ENCODE peak calls at places on chromosomes 1 and 21, in ten cellular contexts. E, Z, Q, F, X, Y, W, B, I and R are unnamed samples.

GRCh38 chr1:33244143-33244808 is 12.0 kb upstream of the ZNF362 start:
- DNase-seq in X (no peak), B (no peak), E (peak; percentile 44), Y (no peak), I (peak; percentile 82), W (peak; percentile 93), Z (peak; percentile 69), F (no peak), Q (no peak), R (peak; percentile 43)

GRCh38 chr21:41523175-41523574 is 15.2 kb upstream of the TMPRSS2 start:
- DNase-seq in X (no peak), I (no peak), Q (no peak), W (no peak), Y (no peak), B (no peak), Z (no peak), F (no peak), E (no peak), R (no peak)

GRCh38 chr1:69846267-69846666 is 278.5 kb downstream of the LRRC7 start:
- DNase-seq in B (no peak), X (no peak), Z (no peak), Y (no peak), W (peak; percentile 86), E (no peak), Q (no peak), I (no peak), F (no peak), R (no peak)

GRCh38 chr1:51679435-51679834 is 62.5 kb downstream of the OSBPL9 start:
- DNase-seq in F (peak; percentile 64), E (peak; percentile 68), Y (no peak), W (no peak), B (peak; percentile 57), Z (no peak), I (peak; percentile 60), X (no peak), Q (peak; percentile 73), R (no peak)

GRCh38 chr1:203593143-203593542 is 33.5 kb upstream of the ATP2B4 start:
- DNase-seq in W (no peak), I (no peak), Q (no peak), Y (no peak), F (no peak), Z (no peak), X (no peak), B (no peak), E (no peak), R (no peak)

GRCh38 chr1:56645663-56646330 is 683 bp downstream of the PRKAA2 start:
- DNase-seq in I (peak; percentile 44), E (no peak), F (no peak), Y (peak; percentile 15), W (peak; percentile 22), B (no peak), Q (peak; percentile 33), Z (no peak), X (peak; percentile 39), R (no peak)

GRCh38 chr21:25835397-25835796 is 100.6 kb downstream of the GABPA start:
- DNase-seq in E (peak; percentile 11), X (no peak), W (no peak), B (no peak), Q (no peak), I (no peak), F (no peak), Z (no peak), Y (no peak), R (no peak)

GRCh38 chr1:27487927-27488522 is 1.9 kb downstream of the WASF2 start:
- DNase-seq in F (no peak), Q (peak; percentile 36), Z (no peak), E (no peak), B (no peak), W (no peak), I (peak; percentile 45), X (no peak), Y (no peak), R (peak; percentile 43)

DNA sequence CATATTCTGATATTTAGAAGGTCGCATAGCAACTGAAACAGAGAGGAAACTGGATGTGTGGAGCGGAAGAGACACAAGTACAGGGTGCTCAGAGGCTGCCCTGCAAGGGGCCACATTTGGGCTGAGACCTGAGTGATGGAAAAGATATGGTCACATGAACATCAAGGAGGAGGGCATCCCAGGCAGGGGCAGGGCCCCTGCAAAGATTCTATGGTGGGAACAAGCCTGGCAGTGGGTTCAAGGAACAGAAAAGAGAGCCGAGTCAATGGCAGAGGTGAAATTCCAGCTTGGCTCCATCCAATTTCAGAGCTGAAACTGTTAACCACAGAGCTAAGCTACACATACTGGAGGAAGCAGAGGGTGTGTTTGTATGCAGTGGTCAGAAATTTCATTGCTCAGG is 227.7 kb downstream of the PRDM2 start:
- DNase-seq in Q (no peak), Z (no peak), X (no peak), F (no peak), I (no peak), E (no peak), Y (no peak), W (no peak), B (peak; percentile 19), R (no peak)
- H3K9ac ChIP-seq in Q (no peak overlapping the region), Z (no peak overlapping the region), X (no peak overlapping the region), F (no peak overlapping the region), I (no peak overlapping the region), E (no peak overlapping the region), Y (no peak overlapping the region), W (no peak overlapping the region), B (peak overlapping the region; percentile 40), R (no peak overlapping the region)

DNA sequence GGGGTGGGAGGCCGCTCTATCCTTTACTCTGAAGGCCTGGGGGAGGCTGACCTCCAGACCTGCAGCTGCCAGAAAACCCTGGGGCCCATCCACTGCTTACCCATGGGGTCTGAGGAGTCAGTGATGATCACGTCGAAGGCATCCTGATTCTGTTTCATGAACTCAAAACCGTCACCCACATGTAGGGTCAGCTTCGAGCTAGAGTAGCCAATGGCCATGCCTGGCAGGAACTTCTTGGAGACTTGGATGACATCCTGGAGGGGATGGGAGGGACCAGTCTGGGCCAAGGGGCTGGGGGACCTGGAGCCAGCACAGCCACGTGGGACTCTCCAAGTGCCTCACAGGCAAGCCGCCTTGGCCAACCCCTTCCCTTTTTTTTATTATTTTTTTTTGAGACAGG is 3.3 kb downstream of the SRM start:
- DNase-seq in E (no peak), Q (no peak), X (no peak), Z (no peak), B (no peak), W (no peak), F (no peak), Y (no peak), I (no peak), R (no peak)
- H3K4me1 ChIP-seq in E (no peaks in the 10 kb centered on the region), Q (peaks cover 6% of the 10 kb centered on the region), X (no peaks in the 10 kb centered on the region), Z (peaks cover 17% of the 10 kb centered on the region), B (peaks cover 11% of the 10 kb centered on the region), W (peaks cover 2% of the 10 kb centered on the region), F (peaks cover 8% of the 10 kb centered on the region), Y (peaks cover 5% of the 10 kb centered on the region), I (peaks cover 16% of the 10 kb centered on the region), R (peaks cover 11% of the 10 kb centered on the region)

GRCh38 chr1:178541396-178541795 is 28.5 kb downstream of the TEX35 start:
- DNase-seq in Y (no peak), I (no peak), Q (no peak), Z (no peak), X (no peak), E (no peak), W (no peak), F (no peak), B (no peak), R (no peak)

GRCh38 chr1:178544531-178544930 is 31.6 kb downstream of the TEX35 start:
- DNase-seq in E (no peak), Q (no peak), I (no peak), W (no peak), Y (no peak), X (no peak), B (no peak), Z (no peak), F (no peak), R (no peak)

GRCh38 chr1:178542554-178543290 is 29.8 kb downstream of the TEX35 start:
- DNase-seq in X (peak; percentile 90), Y (peak; percentile 88), F (peak; percentile 89), I (peak; percentile 85), Q (peak; percentile 91), E (peak; percentile 85), B (peak; percentile 87), W (peak; percentile 91), Z (no peak), R (peak; percentile 93)

GRCh38 chr1:178541829-178542553 is 29.1 kb downstream of the TEX35 start:
- DNase-seq in Y (peak; percentile 27), Z (no peak), B (peak; percentile 24), F (no peak), W (peak; percentile 61), X (peak; percentile 72), E (peak; percentile 7), I (peak; percentile 27), Q (peak; percentile 48), R (peak; percentile 48)

GRCh38 chr1:178543291-178543609 is 30.3 kb downstream of the TEX35 start:
- DNase-seq in I (no peak), Y (no peak), Q (peak; percentile 73), W (no peak), E (no peak), F (no peak), Z (no peak), X (no peak), B (peak; percentile 50), R (no peak)
- H3K9ac ChIP-seq in I (peak overlapping the region; percentile 91), Y (peak overlapping the region; percentile 89), Q (peak overlapping the region; percentile 75), W (peak overlapping the region; percentile 92), E (peak overlapping the region; percentile 50), F (peak overlapping the region; percentile 78), Z (peak overlapping the region; percentile 75), X (peak overlapping the region; percentile 24), B (peak overlapping the region; percentile 52), R (peak overlapping the region; percentile 95)

GRCh38 chr1:41976671-41977070 is 57.9 kb upstream of the HIVEP3 start:
- DNase-seq in F (no peak), Q (no peak), W (no peak), B (no peak), E (no peak), Y (no peak), I (no peak), X (no peak), Z (no peak), R (no peak)

GRCh38 chr1:41981796-41982195 is 63.1 kb upstream of the HIVEP3 start:
- DNase-seq in Y (no peak), I (peak; percentile 54), F (no peak), Q (no peak), B (no peak), E (no peak), X (no peak), W (no peak), Z (no peak), R (no peak)

GRCh38 chr1:41980872-41981653 is 62.3 kb upstream of the HIVEP3 start:
- DNase-seq in Y (no peak), X (no peak), E (peak; percentile 20), W (peak; percentile 7), Q (no peak), I (peak; percentile 58), B (no peak), F (no peak), Z (no peak), R (no peak)

GRCh38 chr1:41977329-41977728 is 58.6 kb upstream of the HIVEP3 start:
- DNase-seq in Y (no peak), Q (no peak), W (no peak), E (no peak), B (no peak), Z (no peak), F (no peak), I (no peak), X (no peak), R (no peak)

DNA sequence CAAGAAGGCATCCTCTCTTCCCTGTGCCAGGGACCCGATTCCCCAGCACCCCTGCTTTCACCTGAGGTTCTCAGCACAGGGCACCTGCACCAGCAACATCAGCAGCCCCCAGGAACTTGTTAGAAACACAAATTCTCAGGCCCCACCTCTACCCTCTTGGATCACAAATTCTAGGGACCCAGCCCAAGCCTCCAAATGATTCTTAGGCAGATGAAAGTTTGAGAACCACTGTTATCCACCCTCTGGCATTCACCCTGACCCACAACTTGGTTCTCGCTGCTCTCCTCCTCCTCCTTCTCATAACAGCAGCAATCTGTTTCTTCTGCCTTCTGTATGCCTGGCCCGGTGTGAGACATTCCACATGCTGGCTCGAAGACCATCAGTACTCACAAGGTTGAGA is 60.3 kb upstream of the HIVEP3 start:
- DNase-seq in Q (no peak), B (no peak), X (no peak), W (no peak), I (no peak), F (no peak), E (no peak), Y (no peak), Z (no peak), R (no peak)
- H3K4me1 ChIP-seq in Q (no peaks in the 10 kb centered on the region), B (no peaks in the 10 kb centered on the region), X (peaks cover 3% of the 10 kb centered on the region), W (no peaks in the 10 kb centered on the region), I (peaks cover 38% of the 10 kb centered on the region), F (no peaks in the 10 kb centered on the region), E (no peaks in the 10 kb centered on the region), Y (peaks cover 4% of the 10 kb centered on the region), Z (no peaks in the 10 kb centered on the region), R (no peaks in the 10 kb centered on the region)